ENCODE peak calls at places on chromosomes 2 and 18, in seven cellular contexts. D is tibial nerve, V is GM13976, C is keratinocyte, S is heart right ventricle, W is Calu3, N is mammary epithelial cell. R is an unnamed sample.
A peak's percentile ranks its signal among the peaks of the same experiment; 100 is the strongest.

GRCh38 chr2:177983183-177983788 is 89.3 kb downstream of the PDE11A start:
- DNase-seq in D (no peak), V (peak; percentile 53), C (no peak), S (no peak), W (peak; percentile 43), N (peak; percentile 36), R (peak; percentile 48)

GRCh38 chr2:65299246-65299645 is 71.6 kb downstream of the ACTR2 start:
- DNase-seq in D (no peak), V (no peak), C (no peak), S (no peak), W (no peak), N (peak; percentile 43), R (peak; percentile 52)

GRCh38 chr2:12330916-12331315 is 385.8 kb upstream of the TRIB2 start:
- DNase-seq in D (no peak), V (no peak), C (no peak), S (no peak), W (no peak), N (peak; percentile 28), R (no peak)

GRCh38 chr2:10332402-10333246 is 29.9 kb downstream of the HPCAL1 start:
- DNase-seq in D (no peak), V (no peak), C (no peak), S (no peak), W (no peak), N (no peak), R (no peak)

GRCh38 chr2:20641123-20641985 is 9.5 kb downstream of the HS1BP3 start:
- DNase-seq in D (no peak), V (no peak), C (no peak), S (no peak), W (no peak), N (peak; percentile 51), R (no peak)

GRCh38 chr2:49028101-49028500 is 126.2 kb downstream of the FSHR start:
- DNase-seq in D (no peak), V (peak; percentile 13), C (no peak), S (no peak), W (no peak), N (no peak), R (peak; percentile 10)

GRCh38 chr2:225590932-225591331 is 191.4 kb downstream of the NYAP2 start:
- DNase-seq in D (no peak), V (no peak), C (no peak), S (no peak), W (no peak), N (no peak), R (no peak)

GRCh38 chr2:2260691-2261268 is 70.3 kb downstream of the MYT1L start:
- DNase-seq in D (no peak), V (no peak), C (no peak), S (no peak), W (no peak), N (no peak), R (no peak)

GRCh38 chr2:70936165-70936978 is 672 bp downstream of the ATP6V1B1 start:
- DNase-seq in D (no peak), V (peak; percentile 9), C (no peak), S (no peak), W (no peak), N (no peak), R (no peak)

GRCh38 chr2:119106301-119106897 is 52.2 kb downstream of the C1QL2 start:
- DNase-seq in D (no peak), V (no peak), C (no peak), S (peak; percentile 50), W (peak; percentile 51), N (peak; percentile 27), R (no peak)

GRCh38 chr2:240686460-240686859 is 3.8 kb upstream of the AQP12B start:
- DNase-seq in D (no peak), V (peak; percentile 40), C (no peak), S (no peak), W (no peak), N (no peak), R (peak; percentile 45)

GRCh38 chr2:240323601-240324291 is 111.7 kb upstream of the GPC1 start:
- DNase-seq in D (no peak), V (peak; percentile 30), C (no peak), S (no peak), W (no peak), N (no peak), R (no peak)

GRCh38 chr2:9758741-9759140 is 84.5 kb upstream of the TAF1B start:
- DNase-seq in D (no peak), V (no peak), C (no peak), S (no peak), W (no peak), N (peak; percentile 54), R (no peak)

GRCh38 chr2:128605931-128606330 is 287.3 kb upstream of the HS6ST1 start:
- DNase-seq in D (no peak), V (no peak), C (no peak), S (no peak), W (no peak), N (no peak), R (no peak)

GRCh38 chr18:48547456-48548403 is 8.9 kb downstream of the CTIF start:
- DNase-seq in D (no peak), V (no peak), C (no peak), S (no peak), W (peak; percentile 15), N (peak; percentile 93), R (no peak)

GRCh38 chr2:173472112-173472511 is 117.4 kb downstream of the CDCA7 start:
- DNase-seq in D (no peak), V (no peak), C (no peak), S (no peak), W (no peak), N (no peak), R (no peak)

GRCh38 chr2:63463142-63463541 is 125.1 kb downstream of the WDPCP start:
- DNase-seq in D (no peak), V (no peak), C (no peak), S (no peak), W (no peak), N (no peak), R (no peak)

GRCh38 chr18:70132999-70133398 is 72.5 kb downstream of the RTTN start:
- DNase-seq in D (no peak), V (no peak), C (no peak), S (no peak), W (no peak), N (peak; percentile 59), R (no peak)

GRCh38 chr2:242058116-242058680 is 188.7 kb downstream of the RTP5 start:
- DNase-seq in D (no peak), V (no peak), C (no peak), S (no peak), W (no peak), N (no peak), R (no peak)

GRCh38 chr18:59220784-59221765 is 1.1 kb downstream of the GRP start:
- DNase-seq in D (no peak), V (peak; percentile 26), C (no peak), S (no peak), W (no peak), N (peak; percentile 18), R (no peak)

GRCh38 chr18:79503406-79503805 is 107.7 kb downstream of the NFATC1 start:
- DNase-seq in D (no peak), V (no peak), C (no peak), S (no peak), W (no peak), N (no peak), R (no peak)

GRCh38 chr2:219142329-219142728 is 18.3 kb downstream of the NHEJ1 start:
- DNase-seq in D (no peak), V (no peak), C (no peak), S (no peak), W (peak; percentile 58), N (peak; percentile 77), R (no peak)

GRCh38 chr2:130391872-130392670 is 36.2 kb downstream of the PTPN18 start:
- DNase-seq in D (no peak), V (no peak), C (no peak), S (no peak), W (no peak), N (peak; percentile 23), R (no peak)

DNA sequence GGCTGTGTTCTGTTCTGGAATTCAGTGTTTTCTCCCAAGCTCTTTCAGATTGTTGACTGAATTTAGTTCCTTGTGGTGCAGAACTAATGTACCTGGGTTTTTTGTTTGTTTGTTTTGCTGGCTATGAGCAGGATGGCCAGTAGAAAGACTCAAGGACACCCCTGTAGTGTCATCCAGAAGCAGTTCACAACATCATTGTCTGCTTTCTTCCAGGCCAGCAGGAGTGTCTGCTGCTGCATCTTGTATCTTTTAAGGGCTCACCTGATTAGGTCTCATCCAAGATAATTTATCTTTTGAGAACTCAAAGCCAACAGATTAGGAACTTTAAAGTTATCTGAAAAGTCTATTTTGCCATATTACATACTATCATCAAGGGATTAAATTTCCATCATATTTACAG is 318.5 kb upstream of the MC4R start:
- DNase-seq in D (no peak), V (no peak), C (no peak), S (no peak), W (no peak), N (no peak), R (no peak)
- TF ChIP-seq CTCF in D (no peak), V (peak; percentile 7), C (no peak), S (no peak), W (no peak), N (no peak), R (no peak)

GRCh38 chr2:135586148-135586547 is 54.9 kb downstream of the R3HDM1 start:
- DNase-seq in D (no peak), V (no peak), C (no peak), S (no peak), W (no peak), N (no peak), R (no peak)

GRCh38 chr2:135581282-135581681 is 50.0 kb downstream of the R3HDM1 start:
- DNase-seq in D (no peak), V (no peak), C (no peak), S (no peak), W (no peak), N (no peak), R (no peak)

GRCh38 chr2:135582383-135582782 is 51.1 kb downstream of the R3HDM1 start:
- DNase-seq in D (no peak), V (no peak), C (no peak), S (no peak), W (no peak), N (no peak), R (no peak)

GRCh38 chr2:135587958-135588357 is 56.7 kb downstream of the R3HDM1 start:
- DNase-seq in D (no peak), V (no peak), C (no peak), S (no peak), W (no peak), N (no peak), R (no peak)

GRCh38 chr2:135585586-135585985 is 54.3 kb downstream of the R3HDM1 start:
- DNase-seq in D (no peak), V (no peak), C (no peak), S (no peak), W (no peak), N (no peak), R (no peak)
- TF ChIP-seq CTCF in D (no peak), V (no peak), C (no peak), S (no peak), W (no peak), N (peak; percentile 18), R (no peak)

DNA sequence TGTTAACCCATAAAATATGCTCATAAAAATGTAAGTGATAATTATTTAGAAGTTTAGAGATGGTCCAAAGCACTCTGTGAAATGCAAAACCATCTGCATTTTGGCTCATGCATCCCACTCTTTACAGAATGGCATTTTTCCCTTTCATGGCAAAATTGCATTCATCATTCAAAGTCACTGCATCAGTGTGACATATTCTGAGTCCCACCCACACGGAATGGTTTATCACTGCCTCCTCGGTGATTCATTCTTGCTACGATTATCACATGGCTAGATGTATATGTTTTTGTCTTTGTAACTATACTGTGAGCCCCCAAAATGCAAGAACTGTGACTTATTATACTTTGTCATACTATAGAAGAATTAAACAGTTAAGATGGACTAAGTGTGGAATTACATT is 293.0 kb downstream of the LRATD1 start:
- DNase-seq in D (no peak), V (no peak), C (no peak), S (no peak), W (no peak), N (no peak), R (no peak)
- TF ChIP-seq CTCF in D (no peak), V (no peak), C (no peak), S (no peak), W (no peak), N (no peak), R (no peak)

GRCh38 chr2:207710814-207711740 is at the start of gene CCNYL1:
- DNase-seq in D (peak; percentile 96), V (peak; percentile 100), C (peak; percentile 85), S (peak; percentile 99), W (peak; percentile 99), N (peak; percentile 99), R (peak; percentile 99)
- TF ChIP-seq CTCF in D (peak; percentile 11), V (no peak), C (no peak), S (no peak), W (no peak), N (peak; percentile 13), R (no peak)